ENCODE peak calls at places on chromosomes 16 and 17, in ten cellular contexts. S is fibroblast of lung, A is K562, I is IMR-90, K is mesenchymal stem cell, M is body of pancreas, O is upper lobe of right lung, L is GM23338, Y is lung, V is GM23248. E is an unnamed sample.

GRCh38 chr17:9943343-9943742 is 38.3 kb upstream of the RCVRN start:
- DNase-seq in V (no peak), K (no peak), I (no peak), L (no peak), M (no peak), O (no peak), Y (no peak), A (no peak), S (no peak), E (no peak)

GRCh38 chr17:1718362-1719165 is 5.9 kb upstream of the WDR81 start:
- DNase-seq in S (no peak), M (no peak), V (no peak), O (peak), Y (no peak), L (no peak), A (no peak), K (no peak), I (no peak), E (no peak)

GRCh38 chr16:75458029-75458428 is 6.5 kb downstream of the TMEM170A start:
- DNase-seq in S (no peak), I (no peak), O (no peak), M (no peak), V (no peak), K (no peak), A (no peak), L (no peak), Y (no peak), E (no peak)

GRCh38 chr16:662597-662996 is 5.3 kb upstream of the RHOT2 start:
- DNase-seq in K (no peak), I (no peak), V (no peak), O (no peak), S (no peak), Y (no peak), M (no peak), A (no peak), L (no peak), E (no peak)

GRCh38 chr17:42246515-42246914 is 29.7 kb downstream of the STAT5B start:
- DNase-seq in Y (no peak), S (peak), K (peak), V (no peak), A (no peak), I (peak), O (no peak), M (peak), L (no peak), E (no peak)

GRCh38 chr17:80816241-80817103 is 175.2 kb upstream of the CHMP6 start:
- DNase-seq in O (peak), V (no peak), S (no peak), Y (no peak), I (no peak), L (no peak), M (no peak), A (no peak), K (no peak), E (no peak)

GRCh38 chr17:56798916-56799315 is 34.8 kb downstream of the C17orf67 start:
- DNase-seq in V (peak), Y (no peak), M (no peak), A (no peak), S (peak), O (no peak), K (peak), L (peak), I (no peak), E (no peak)

GRCh38 chr17:45128989-45129388 is 3.3 kb downstream of the PLCD3 start:
- DNase-seq in V (no peak), S (no peak), M (no peak), K (no peak), A (no peak), Y (no peak), L (no peak), I (no peak), O (no peak), E (no peak)

GRCh38 chr17:16250635-16251034 is 33.6 kb downstream of the PIGL start:
- DNase-seq in S (peak), I (peak), O (no peak), L (no peak), M (no peak), A (no peak), Y (no peak), V (peak), K (peak), E (no peak)

GRCh38 chr17:58330997-58331814 is 2.6 kb upstream of the TSPOAP1 start:
- DNase-seq in S (no peak), V (no peak), O (peak), I (no peak), A (peak), L (peak), M (no peak), K (no peak), Y (peak), E (no peak)

GRCh38 chr17:32281011-32281451 is 15.4 kb downstream of the RHBDL3 start:
- DNase-seq in K (no peak), Y (peak), S (no peak), O (no peak), A (no peak), L (peak), V (no peak), I (no peak), M (peak), E (no peak)

GRCh38 chr16:87044829-87045228 is 272.4 kb downstream of the C16orf95 start:
- DNase-seq in Y (no peak), K (no peak), I (no peak), A (no peak), V (no peak), M (no peak), S (no peak), L (no peak), O (no peak), E (no peak)

GRCh38 chr17:77706938-77707337 is 251.6 kb upstream of the TNRC6C start:
- DNase-seq in A (no peak), M (no peak), O (no peak), K (no peak), I (no peak), Y (no peak), L (no peak), S (no peak), V (no peak), E (no peak)

GRCh38 chr16:14088155-14088753 is 17.1 kb downstream of the MRTFB start:
- DNase-seq in V (peak), S (no peak), L (no peak), A (no peak), I (no peak), M (no peak), O (no peak), Y (no peak), K (peak), E (no peak)

GRCh38 chr17:11278186-11278983 is 37.4 kb downstream of the SHISA6 start:
- DNase-seq in S (no peak), O (no peak), I (no peak), Y (no peak), K (no peak), M (no peak), V (no peak), L (no peak), A (no peak), E (no peak)

GRCh38 chr16:87620201-87620495 is 17.8 kb downstream of the JPH3 start:
- DNase-seq in O (no peak), A (no peak), I (no peak), K (no peak), L (peak), Y (no peak), M (no peak), V (no peak), S (no peak), E (no peak)

GRCh38 chr17:15436399-15437369 is 30.7 kb downstream of the CDRT4 start:
- DNase-seq in K (peak), S (no peak), A (peak), V (peak), Y (peak), L (peak), I (peak), M (peak), O (no peak), E (peak)

GRCh38 chr16:56423584-56424403 is 1.6 kb downstream of the AMFR start:
- DNase-seq in O (no peak), M (no peak), I (no peak), S (no peak), A (no peak), V (peak), K (peak), L (no peak), Y (no peak), E (no peak)

GRCh38 chr17:21005367-21005766 is 37.4 kb downstream of the USP22 start:
- DNase-seq in Y (no peak), M (no peak), S (no peak), O (peak), L (no peak), V (no peak), I (no peak), K (no peak), A (no peak), E (no peak)

GRCh38 chr17:47866941-47867340 is 16.0 kb upstream of the SP6 start:
- DNase-seq in L (no peak), A (peak), I (no peak), Y (no peak), S (peak), V (no peak), O (no peak), M (no peak), K (no peak), E (no peak)

GRCh38 chr17:8799001-8799850 is at the start of gene MFSD6L:
- DNase-seq in O (peak), M (peak), Y (no peak), L (peak), K (no peak), I (no peak), A (no peak), S (peak), V (no peak), E (no peak)

GRCh38 chr17:81380682-81381518 is 14.4 kb upstream of the BAHCC1 start:
- DNase-seq in I (no peak), K (no peak), Y (no peak), A (no peak), L (no peak), M (no peak), O (no peak), V (no peak), S (no peak), E (no peak)

GRCh38 chr16:29975134-29975538 is 1.5 kb downstream of the TAOK2 start:
- DNase-seq in S (no peak), L (no peak), V (no peak), M (no peak), O (no peak), Y (no peak), A (no peak), I (no peak), K (no peak), E (no peak)

GRCh38 chr16:86723699-86724098 is 145.3 kb downstream of the FOXL1 start:
- DNase-seq in M (no peak), O (no peak), K (no peak), I (no peak), Y (no peak), A (no peak), V (no peak), L (peak), S (no peak), E (no peak)

GRCh38 chr16:12097523-12098428 is 121.2 kb downstream of the SNX29 start:
- DNase-seq in A (no peak), Y (peak), O (peak), V (peak), S (peak), M (no peak), K (peak), I (peak), L (no peak), E (peak)

GRCh38 chr16:21260870-21261791 is 17.0 kb downstream of the CRYM start:
- DNase-seq in M (peak), A (peak), V (peak), I (peak), O (no peak), K (peak), Y (no peak), L (no peak), S (peak), E (no peak)

GRCh38 chr16:79182618-79183017 is 417.9 kb downstream of the MAF start:
- DNase-seq in V (peak), Y (no peak), K (peak), I (no peak), S (peak), A (no peak), L (no peak), M (no peak), O (no peak), E (no peak)

GRCh38 chr16:11168386-11169065 is 87.5 kb downstream of the SOCS1 start:
- DNase-seq in M (no peak), I (peak), S (no peak), L (no peak), A (no peak), V (peak), Y (no peak), K (no peak), O (no peak), E (no peak)

GRCh38 chr16:17723735-17724134 is 253.0 kb upstream of the XYLT1 start:
- DNase-seq in V (no peak), Y (no peak), K (no peak), I (peak), S (peak), O (no peak), A (no peak), M (no peak), L (no peak), E (no peak)

GRCh38 chr17:73594025-73594424 is 50.2 kb downstream of the SDK2 start:
- DNase-seq in K (no peak), S (no peak), I (no peak), V (no peak), L (no peak), M (no peak), A (no peak), O (no peak), Y (no peak), E (no peak)
- H3K27ac ChIP-seq in K (no peak), S (no peak), I (no peak), V (no peak), L (no peak), M (no peak), A (no peak), O (no peak), Y (no peak), E (no peak)

DNA sequence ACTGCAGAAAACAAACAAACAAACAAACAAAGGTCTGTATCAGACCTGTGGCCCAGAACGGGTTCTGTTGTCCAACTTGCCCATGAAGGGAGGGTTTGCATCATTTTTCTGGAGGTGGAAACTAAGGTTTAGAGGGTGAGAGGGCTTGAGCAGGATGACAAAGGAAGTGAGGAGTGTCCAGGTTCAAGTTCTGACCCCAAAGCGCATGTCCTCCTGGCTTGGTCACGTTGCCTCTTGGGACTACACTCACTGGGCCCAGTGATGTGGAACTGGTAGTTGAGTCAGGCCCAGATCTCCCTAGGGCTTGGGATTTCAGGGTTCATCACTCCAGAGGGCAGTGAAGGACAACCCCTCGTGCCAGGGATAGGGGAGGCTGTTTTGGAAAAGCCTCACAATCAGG is 1.8 kb downstream of the SREBF1 start:
- DNase-seq in S (no peak), I (no peak), A (no peak), V (no peak), O (no peak), Y (no peak), K (no peak), M (no peak), L (no peak), E (no peak)
- H3K4me3 ChIP-seq in S (peak), I (no peak), A (peak), V (peak), O (peak), Y (no peak), K (no peak), M (no peak), L (peak), E (peak)

DNA sequence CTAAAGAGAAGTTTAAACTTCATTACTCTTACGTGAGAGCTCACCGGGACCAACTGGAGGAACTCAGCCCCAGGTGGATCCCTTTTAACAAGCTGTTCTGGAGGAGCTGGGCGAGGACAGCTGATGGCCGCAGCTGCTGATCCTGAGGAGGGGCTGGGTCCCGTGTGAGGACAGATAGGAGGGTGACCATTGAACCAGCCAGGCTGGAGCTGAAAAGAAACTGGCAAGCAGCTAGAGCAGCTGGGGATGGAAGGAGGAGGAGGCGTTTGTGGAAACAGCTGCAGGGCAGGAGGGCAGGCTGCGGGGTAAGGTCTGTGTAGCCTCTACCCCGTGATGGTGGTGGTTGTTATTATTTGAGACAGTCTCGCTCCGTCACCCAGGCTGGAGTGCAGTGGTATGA is 119.5 kb downstream of the AATF start:
- DNase-seq in K (no peak), Y (no peak), M (no peak), S (no peak), V (no peak), A (no peak), L (no peak), O (no peak), I (peak), E (no peak)
- H3K27ac ChIP-seq in K (no peak), Y (no peak), M (no peak), S (no peak), V (no peak), A (no peak), L (no peak), O (no peak), I (no peak), E (no peak)

DNA sequence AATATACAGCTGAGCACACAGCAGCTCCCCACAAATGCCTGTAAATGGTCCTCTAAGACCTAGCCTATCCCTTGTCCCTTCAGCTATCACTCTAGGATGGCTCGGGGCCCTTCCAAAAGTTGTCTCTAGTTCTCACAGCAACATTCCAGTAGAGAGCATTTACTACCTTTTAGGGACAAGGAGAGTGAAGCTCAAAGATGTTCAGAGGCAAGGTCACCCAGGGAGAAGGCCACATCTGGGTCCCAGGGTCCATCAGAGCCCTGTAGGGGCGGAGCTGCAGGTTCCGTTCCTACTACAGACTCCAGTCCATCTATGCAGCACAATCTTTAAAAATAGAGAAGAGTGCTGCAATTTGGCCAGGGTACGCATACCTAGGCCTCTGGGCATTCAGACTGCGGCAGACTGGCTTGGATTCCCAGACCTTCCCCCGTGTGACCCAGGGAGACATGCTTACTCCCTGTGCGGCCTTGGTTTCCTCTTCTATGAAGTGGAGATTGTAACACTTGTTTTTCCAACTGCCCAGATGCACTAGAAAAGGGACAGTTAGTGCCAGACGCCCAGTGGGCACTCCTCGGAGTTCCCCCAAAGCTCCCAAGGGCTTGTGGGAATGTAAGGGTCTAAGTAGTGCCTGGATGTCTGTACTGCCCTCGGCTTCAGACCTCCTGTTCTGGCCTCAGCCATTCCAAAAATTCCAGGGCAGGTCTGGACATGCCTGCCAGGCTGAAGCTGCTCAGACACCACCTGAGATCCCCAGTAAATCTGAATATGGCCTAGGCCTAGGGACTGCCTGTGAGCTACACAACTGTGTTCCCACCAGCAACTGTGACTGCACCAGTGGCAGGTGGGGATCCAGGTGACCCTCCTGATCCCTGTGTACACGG is 2.5 kb downstream of the SLC12A4 start:
- DNase-seq in A (no peak), I (no peak), V (no peak), O (no peak), M (no peak), K (peak), L (no peak), S (peak), Y (no peak), E (no peak)
- H3K4me3 ChIP-seq in A (no peak), I (peak), V (peak), O (peak), M (no peak), K (no peak), L (peak), S (peak), Y (no peak), E (peak)

E was measured in right atrium auricular region.